ENCODE peak calls at places on chromosomes 4 and X, in eight cellular contexts. J is HEK293T; Z is DMS 273 treated with DMSO at 0.1 percent for 48 hours; K is T47D; M is endodermal cell; E is adrenal gland; C is stimulated activated CD8-positive, alpha-beta memory T cell treated with anti-CD3 and anti-CD28 coated beads, Interleukin-7, amount 100 ng/mL, for 4 hours; S is CD8-positive, alpha-beta T cell. F is an unnamed sample.

GRCh38 chrX:101337776-101338271 is 10.7 kb downstream of the TIMM8A start:
- DNase-seq in K (no peak), S (no peak), E (no peak), C (no peak), Z (no peak), M (no peak), J (no peak), F (no peak)

GRCh38 chr4:126604273-126604867 is 1028.4 kb upstream of the INTU start:
- DNase-seq in Z (no peak), E (peak), K (peak), S (no peak), J (peak), C (no peak), M (no peak), F (no peak)

GRCh38 chr4:72577211-72577610 is 8.2 kb upstream of the ADAMTS3 start:
- DNase-seq in Z (no peak), K (no peak), C (no peak), M (no peak), J (no peak), S (no peak), E (no peak), F (no peak)

GRCh38 chr4:35965300-35965699 is 279.0 kb downstream of the ARAP2 start:
- DNase-seq in C (no peak), S (no peak), Z (no peak), E (no peak), M (no peak), J (no peak), K (no peak), F (no peak)

GRCh38 chrX:54950730-54951375 is 30.2 kb downstream of the TRO start:
- DNase-seq in K (no peak), M (no peak), C (no peak), J (no peak), S (no peak), E (no peak), Z (no peak), F (no peak)

GRCh38 chr4:155543126-155543765 is 123.4 kb upstream of the GUCY1A1 start:
- DNase-seq in J (no peak), S (no peak), M (no peak), C (no peak), E (peak), Z (no peak), K (no peak), F (no peak)

GRCh38 chrX:143648705-143649104 is 12.8 kb upstream of the SLITRK4 start:
- DNase-seq in Z (no peak), J (no peak), M (peak), C (no peak), K (peak), E (peak), S (no peak), F (no peak)

GRCh38 chrX:109830157-109830703 is 97.2 kb upstream of the ACSL4 start:
- DNase-seq in S (no peak), M (no peak), K (no peak), E (no peak), J (no peak), C (no peak), Z (no peak), F (no peak)

GRCh38 chr4:26248647-26249046 is 72.2 kb upstream of the RBPJ start:
- DNase-seq in J (no peak), K (no peak), Z (peak), C (no peak), E (peak), M (no peak), S (no peak), F (no peak)

GRCh38 chr4:94430416-94430815 is 21.3 kb upstream of the PDLIM5 start:
- DNase-seq in Z (no peak), K (peak), C (no peak), E (no peak), J (no peak), S (no peak), M (no peak), F (no peak)

GRCh38 chrX:9147086-9147485 is 113.2 kb upstream of the FAM9B start:
- DNase-seq in M (no peak), J (no peak), Z (no peak), C (no peak), E (no peak), S (no peak), K (no peak), F (no peak)

GRCh38 chr4:116233971-116234370 is 851.4 kb downstream of the TRAM1L1 start:
- DNase-seq in K (no peak), M (no peak), S (no peak), E (no peak), Z (no peak), J (no peak), C (no peak), F (no peak)

GRCh38 chr4:25632135-25632534 is 23.5 kb upstream of the SLC34A2 start:
- DNase-seq in K (no peak), S (no peak), E (no peak), C (no peak), M (no peak), J (no peak), Z (no peak), F (no peak)

GRCh38 chrX:151753313-151754041 is 18.9 kb downstream of the CNGA2 start:
- DNase-seq in C (no peak), J (peak), M (peak), E (peak), S (no peak), K (peak), Z (peak), F (no peak)

F was measured in stimulated activated CD4-positive, alpha-beta T cell treated with anti-CD3 and anti-CD28 coated beads, Interleukin-1b, Interleukin-23, amount 100 ng/mL, for 4 hours.